ENCODE peak calls at places on chromosomes 12 and 14, in four cellular contexts. One of them, this sample, is unnamed.

GRCh38 chr12:52356762-52357580 is 10.3 kb downstream of the KRT85 start:
- DNase-seq in osteocyte: peak
- DNase-seq in hepatocyte: no peak
- DNase-seq in nephron progenitor cell: no peak
- DNase-seq in this sample: no peak

GRCh38 chr14:33676135-33676566 is 274.7 kb downstream of the EGLN3 start:
- DNase-seq in osteocyte: no peak
- DNase-seq in hepatocyte: peak
- DNase-seq in nephron progenitor cell: peak
- DNase-seq in this sample: no peak

GRCh38 chr14:71487941-71488340 is 444.3 kb upstream of the RGS6 start:
- DNase-seq in osteocyte: no peak
- DNase-seq in hepatocyte: no peak
- DNase-seq in nephron progenitor cell: no peak
- DNase-seq in this sample: no peak

GRCh38 chr12:19829100-19829853 is 390.0 kb downstream of the AEBP2 start:
- DNase-seq in osteocyte: no peak
- DNase-seq in hepatocyte: no peak
- DNase-seq in nephron progenitor cell: no peak
- DNase-seq in this sample: no peak

GRCh38 chr14:23160924-23161522 is 22.4 kb downstream of the SLC7A8 start:
- DNase-seq in osteocyte: no peak
- DNase-seq in hepatocyte: peak
- DNase-seq in nephron progenitor cell: no peak
- DNase-seq in this sample: no peak

GRCh38 chr12:3295648-3296408 is 195.2 kb upstream of the PRMT8 start:
- DNase-seq in osteocyte: no peak
- DNase-seq in hepatocyte: peak
- DNase-seq in nephron progenitor cell: no peak
- DNase-seq in this sample: no peak

GRCh38 chr12:47988073-47989022 is 15.9 kb downstream of the COL2A1 start:
- DNase-seq in osteocyte: no peak
- DNase-seq in hepatocyte: no peak
- DNase-seq in nephron progenitor cell: peak
- DNase-seq in this sample: no peak

GRCh38 chr12:40171501-40171900 is 53.3 kb upstream of the LRRK2 start:
- DNase-seq in osteocyte: no peak
- DNase-seq in hepatocyte: no peak
- DNase-seq in nephron progenitor cell: no peak
- DNase-seq in this sample: no peak

GRCh38 chr14:103616635-103617300 is 12.2 kb upstream of the KLC1 start:
- DNase-seq in osteocyte: no peak
- DNase-seq in hepatocyte: no peak
- DNase-seq in nephron progenitor cell: no peak
- DNase-seq in this sample: no peak

GRCh38 chr12:124560519-124560918 is 6.9 kb downstream of the NCOR2 start:
- DNase-seq in osteocyte: no peak
- DNase-seq in hepatocyte: no peak
- DNase-seq in nephron progenitor cell: no peak
- DNase-seq in this sample: no peak

GRCh38 chr12:49358548-49359141 is 8.6 kb upstream of the SPATS2 start:
- DNase-seq in osteocyte: peak
- DNase-seq in hepatocyte: peak
- DNase-seq in nephron progenitor cell: peak
- DNase-seq in this sample: peak

GRCh38 chr14:52748647-52749292 is 18.8 kb downstream of the STYX start:
- DNase-seq in osteocyte: no peak
- DNase-seq in hepatocyte: no peak
- DNase-seq in nephron progenitor cell: no peak
- DNase-seq in this sample: no peak

GRCh38 chr12:32270818-32271710 is 128.3 kb upstream of the FGD4 start:
- DNase-seq in osteocyte: no peak
- DNase-seq in hepatocyte: peak
- DNase-seq in nephron progenitor cell: peak
- DNase-seq in this sample: no peak

GRCh38 chr14:103517626-103518415 is 4.8 kb downstream of the CKB start:
- DNase-seq in osteocyte: no peak
- DNase-seq in hepatocyte: peak
- DNase-seq in nephron progenitor cell: no peak
- DNase-seq in this sample: no peak

GRCh38 chr12:119642986-119643385 is 24.9 kb upstream of the PRKAB1 start:
- DNase-seq in osteocyte: no peak
- DNase-seq in hepatocyte: no peak
- DNase-seq in nephron progenitor cell: peak
- DNase-seq in this sample: no peak

GRCh38 chr14:96383445-96383844 is 8.5 kb upstream of the AK7 start:
- DNase-seq in osteocyte: no peak
- DNase-seq in hepatocyte: no peak
- DNase-seq in nephron progenitor cell: no peak
- DNase-seq in this sample: no peak

GRCh38 chr12:51847830-51848727 is at the start of gene FIGNL2:
- DNase-seq in osteocyte: no peak
- DNase-seq in hepatocyte: peak
- DNase-seq in nephron progenitor cell: peak
- DNase-seq in this sample: no peak

GRCh38 chr12:24960222-24960855 is 11.4 kb upstream of the BCAT1 start:
- DNase-seq in osteocyte: no peak
- DNase-seq in hepatocyte: peak
- DNase-seq in nephron progenitor cell: peak
- DNase-seq in this sample: peak

GRCh38 chr14:66662374-66662773 is 154.4 kb downstream of the GPHN start:
- DNase-seq in osteocyte: no peak
- DNase-seq in hepatocyte: no peak
- DNase-seq in nephron progenitor cell: no peak
- DNase-seq in this sample: no peak

GRCh38 chr12:30840715-30841114 is 85.8 kb upstream of the TSPAN11 start:
- DNase-seq in osteocyte: no peak
- DNase-seq in hepatocyte: no peak
- DNase-seq in nephron progenitor cell: no peak
- DNase-seq in this sample: no peak
- TF ChIP-seq CTCF in osteocyte: no peak
- TF ChIP-seq CTCF in hepatocyte: no peak
- TF ChIP-seq CTCF in nephron progenitor cell: no peak
- TF ChIP-seq CTCF in this sample: no peak

DNA sequence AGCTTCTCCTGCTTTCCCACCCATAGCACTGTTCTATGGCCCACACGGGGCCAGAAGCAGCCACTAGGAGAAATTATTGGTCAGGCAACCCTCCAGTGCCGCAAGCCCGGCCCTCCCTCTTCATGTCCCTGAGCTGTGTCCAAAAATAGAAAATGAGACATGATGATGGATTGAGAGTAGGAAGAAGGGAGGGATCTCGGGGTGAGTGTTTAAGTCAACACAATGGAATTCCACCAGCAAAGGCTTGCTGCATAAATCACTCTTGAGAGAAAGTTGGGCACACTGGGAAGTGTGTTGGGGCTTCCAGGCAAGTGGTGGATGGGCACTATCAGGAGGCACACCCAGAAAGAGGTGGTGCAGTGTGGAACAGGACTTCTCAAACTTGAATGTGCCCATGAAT is 94.2 kb downstream of the LLPH start:
- DNase-seq in osteocyte: peak
- DNase-seq in hepatocyte: peak
- DNase-seq in nephron progenitor cell: no peak
- DNase-seq in this sample: no peak
- TF ChIP-seq CTCF in osteocyte: peak
- TF ChIP-seq CTCF in hepatocyte: no peak
- TF ChIP-seq CTCF in nephron progenitor cell: no peak
- TF ChIP-seq CTCF in this sample: no peak

GRCh38 chr14:74491952-74492351 is 1.2 kb downstream of the NPC2 start:
- DNase-seq in osteocyte: no peak
- DNase-seq in hepatocyte: peak
- DNase-seq in nephron progenitor cell: no peak
- DNase-seq in this sample: no peak
- TF ChIP-seq CTCF in osteocyte: peak
- TF ChIP-seq CTCF in hepatocyte: peak
- TF ChIP-seq CTCF in nephron progenitor cell: peak
- TF ChIP-seq CTCF in this sample: peak

GRCh38 chr14:50837850-50838470 is 7.0 kb upstream of the NIN start:
- DNase-seq in osteocyte: no peak
- DNase-seq in hepatocyte: no peak
- DNase-seq in nephron progenitor cell: no peak
- DNase-seq in this sample: no peak
- TF ChIP-seq CTCF in osteocyte: no peak
- TF ChIP-seq CTCF in hepatocyte: no peak
- TF ChIP-seq CTCF in nephron progenitor cell: no peak
- TF ChIP-seq CTCF in this sample: no peak

This sample was measured in GM13976.